ENCODE peak calls at places on chromosomes 12 and 14, in eight cellular contexts. I is fibroblast of the aortic adventitia, S is lung, F is A549, O is psoas muscle, X is fibroblast of mammary gland, P is WERI-Rb-1, M is lower lobe of right lung. Y is an unnamed sample.

GRCh38 chr14:55877942-55878341 is 240.3 kb upstream of the PELI2 start:
- DNase-seq in I (peak), O (no peak), X (peak), P (no peak), F (no peak), M (no peak), S (no peak), Y (peak)

GRCh38 chr12:79687711-79688270 is 3.0 kb downstream of the PAWR start:
- DNase-seq in S (no peak), X (peak), M (no peak), P (no peak), F (no peak), O (no peak), I (peak), Y (no peak)

GRCh38 chr12:60308366-60309000 is 712.7 kb downstream of the SLC16A7 start:
- DNase-seq in O (no peak), M (no peak), P (no peak), S (no peak), F (no peak), X (no peak), I (peak), Y (peak)

GRCh38 chr12:93318720-93319522 is 58.8 kb upstream of the NUDT4 start:
- DNase-seq in P (no peak), M (no peak), S (no peak), X (no peak), F (no peak), I (peak), O (no peak), Y (no peak)

GRCh38 chr12:115569694-115570093 is 707.8 kb downstream of the MED13L start:
- DNase-seq in M (no peak), S (no peak), O (no peak), I (no peak), F (no peak), P (peak), X (no peak), Y (peak)

GRCh38 chr14:66709292-66709691 is 201.3 kb downstream of the GPHN start:
- DNase-seq in S (no peak), X (peak), O (no peak), M (no peak), I (peak), P (no peak), F (no peak), Y (peak)

GRCh38 chr12:108589028-108589839 is 8.7 kb downstream of the TMEM119 start:
- DNase-seq in O (no peak), X (peak), P (no peak), F (no peak), S (no peak), I (peak), M (no peak), Y (peak)

GRCh38 chr12:50117057-50117622 is 5.1 kb downstream of the COX14 start:
- DNase-seq in M (peak), O (no peak), F (no peak), P (no peak), X (no peak), I (no peak), S (peak), Y (no peak)

GRCh38 chr14:85333313-85333712 is 196.6 kb upstream of the FLRT2 start:
- DNase-seq in P (no peak), I (peak), F (no peak), O (no peak), M (no peak), S (no peak), X (peak), Y (peak)

GRCh38 chr14:69226736-69227135 is 33.2 kb upstream of the GALNT16 start:
- DNase-seq in M (no peak), S (no peak), P (no peak), O (no peak), X (no peak), F (no peak), I (no peak), Y (no peak)

GRCh38 chr12:108315486-108316105 is 23.5 kb downstream of the CMKLR1 start:
- DNase-seq in X (no peak), S (no peak), I (no peak), M (no peak), O (no peak), F (no peak), P (no peak), Y (no peak)

GRCh38 chr14:51398898-51399297 is 158.9 kb downstream of the TMX1 start:
- DNase-seq in X (peak), O (peak), P (no peak), S (no peak), I (peak), F (peak), M (no peak), Y (peak)

GRCh38 chr12:93176166-93176565 is 201.6 kb upstream of the NUDT4 start:
- DNase-seq in X (peak), O (no peak), S (no peak), F (no peak), P (no peak), M (no peak), I (peak), Y (peak)

GRCh38 chr12:15443611-15444010 is 121.3 kb downstream of the PTPRO start:
- DNase-seq in X (peak), F (no peak), I (no peak), O (no peak), P (no peak), M (no peak), S (no peak), Y (no peak)

GRCh38 chr12:103858953-103859601 is 18.0 kb upstream of the NT5DC3 start:
- DNase-seq in X (peak), I (peak), F (peak), O (peak), M (no peak), P (no peak), S (peak), Y (peak)

GRCh38 chr14:71693373-71693772 is 238.9 kb upstream of the RGS6 start:
- DNase-seq in F (no peak), X (peak), P (no peak), I (peak), O (no peak), M (no peak), S (no peak), Y (peak)

GRCh38 chr12:83015390-83016225 is 328.9 kb downstream of the TMTC2 start:
- DNase-seq in S (no peak), P (no peak), F (no peak), O (no peak), X (peak), I (no peak), M (no peak), Y (peak)

GRCh38 chr12:111161898-111162297 is 207.0 kb downstream of the PHETA1 start:
- DNase-seq in I (no peak), F (no peak), X (no peak), P (no peak), M (no peak), O (no peak), S (no peak), Y (no peak)

GRCh38 chr14:74978416-74978947 is 23.1 kb upstream of the PGF start:
- DNase-seq in X (no peak), P (no peak), F (no peak), S (no peak), I (no peak), M (no peak), O (no peak), Y (no peak)

GRCh38 chr12:46362895-46363581 is 9.5 kb downstream of the SLC38A2 start:
- DNase-seq in O (no peak), P (no peak), M (no peak), X (peak), F (no peak), S (no peak), I (peak), Y (peak)

GRCh38 chr12:26056335-26056734 is 68.5 kb downstream of the BHLHE41 start:
- DNase-seq in S (no peak), P (no peak), F (no peak), X (peak), O (no peak), M (no peak), I (peak), Y (peak)

GRCh38 chr12:81797100-81797499 is 38.0 kb upstream of the PPFIA2 start:
- DNase-seq in M (no peak), X (peak), F (peak), S (no peak), O (no peak), I (peak), P (no peak), Y (peak)

GRCh38 chr12:116432321-116432750 is 126.8 kb upstream of the MAP1LC3B2 start:
- DNase-seq in F (no peak), X (peak), S (peak), P (no peak), O (no peak), I (peak), M (no peak), Y (peak)

GRCh38 chr12:104496336-104496735 is 39.6 kb downstream of the CHST11 start:
- DNase-seq in X (no peak), F (no peak), M (no peak), P (no peak), S (no peak), O (no peak), I (peak), Y (peak)

GRCh38 chr12:73659802-73660201 is 877.8 kb upstream of the ATXN7L3B start:
- DNase-seq in F (no peak), I (no peak), X (no peak), O (no peak), S (no peak), P (no peak), M (no peak), Y (no peak)

GRCh38 chr12:94873368-94874085 is 130.0 kb downstream of the NDUFA12 start:
- DNase-seq in S (no peak), I (no peak), F (peak), O (peak), P (peak), M (no peak), X (no peak), Y (no peak)
- H3K4me3 ChIP-seq in S (peak), I (no peak), F (peak), O (peak), P (peak), M (peak), X (no peak), Y (peak)

DNA sequence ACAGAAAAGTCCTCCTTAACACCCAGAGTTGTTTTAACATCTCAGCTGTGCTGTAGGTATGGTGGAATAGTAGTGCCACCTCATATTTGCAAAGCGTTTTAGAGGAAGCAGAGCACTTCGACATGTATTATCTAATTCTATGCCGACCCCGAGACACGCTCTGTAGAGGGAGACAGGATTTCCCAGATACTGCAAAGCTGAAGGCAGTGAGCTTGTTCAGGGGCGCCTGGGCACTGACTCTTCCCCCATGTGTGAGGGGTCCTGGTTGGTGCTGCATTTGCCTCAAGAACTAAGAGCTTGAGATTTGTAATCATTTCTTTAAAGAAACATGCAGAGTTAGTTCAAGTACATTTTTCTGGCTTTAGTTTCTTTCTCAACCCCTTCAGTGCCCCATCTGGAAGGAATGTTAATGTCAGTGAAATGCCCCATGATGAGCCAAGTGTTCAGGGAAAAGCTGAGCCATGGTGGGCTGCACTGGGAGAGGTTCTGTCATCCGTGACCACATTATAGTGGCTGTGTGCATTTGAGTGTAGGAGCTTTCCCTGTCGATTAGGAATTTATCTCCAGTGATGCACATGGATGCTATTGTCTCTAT is 66.3 kb downstream of the MBIP start:
- DNase-seq in X (peak), S (no peak), F (no peak), P (no peak), M (no peak), O (no peak), I (peak), Y (peak)
- TF ChIP-seq CTCF in X (peak), S (no peak), F (no peak), P (no peak), M (no peak), O (no peak), I (peak), Y (peak)

GRCh38 chr12:132446535-132447326 is 43.2 kb upstream of the FBRSL1 start:
- DNase-seq in M (no peak), I (no peak), S (no peak), F (no peak), P (peak), X (no peak), O (no peak), Y (no peak)
- H3K4me3 ChIP-seq in M (peak), I (no peak), S (no peak), F (peak), P (no peak), X (peak), O (no peak), Y (no peak)

GRCh38 chr12:1922075-1922709 is 3.7 kb upstream of the CACNA2D4 start:
- DNase-seq in F (no peak), O (no peak), X (no peak), S (peak), P (no peak), I (no peak), M (peak), Y (no peak)
- TF ChIP-seq CTCF in F (no peak), O (no peak), X (no peak), S (no peak), P (no peak), I (no peak), M (no peak), Y (no peak)

GRCh38 chr12:6946920-6947374 is 3.1 kb downstream of the C12orf57 start:
- DNase-seq in P (no peak), O (no peak), M (peak), F (no peak), I (no peak), S (no peak), X (no peak), Y (no peak)

GRCh38 chr12:6944381-6945186 is 762 bp downstream of the C12orf57 start:
- DNase-seq in F (peak), S (peak), X (peak), M (peak), O (peak), I (peak), P (peak), Y (peak)

GRCh38 chr12:6945613-6946012 is 1.8 kb downstream of the C12orf57 start:
- DNase-seq in M (peak), O (peak), F (no peak), I (no peak), P (no peak), X (no peak), S (no peak), Y (no peak)

GRCh38 chr12:6947615-6948014 is 3.5 kb upstream of the PTPN6 start:
- DNase-seq in M (peak), S (no peak), O (peak), I (no peak), F (no peak), X (no peak), P (no peak), Y (no peak)

DNA sequence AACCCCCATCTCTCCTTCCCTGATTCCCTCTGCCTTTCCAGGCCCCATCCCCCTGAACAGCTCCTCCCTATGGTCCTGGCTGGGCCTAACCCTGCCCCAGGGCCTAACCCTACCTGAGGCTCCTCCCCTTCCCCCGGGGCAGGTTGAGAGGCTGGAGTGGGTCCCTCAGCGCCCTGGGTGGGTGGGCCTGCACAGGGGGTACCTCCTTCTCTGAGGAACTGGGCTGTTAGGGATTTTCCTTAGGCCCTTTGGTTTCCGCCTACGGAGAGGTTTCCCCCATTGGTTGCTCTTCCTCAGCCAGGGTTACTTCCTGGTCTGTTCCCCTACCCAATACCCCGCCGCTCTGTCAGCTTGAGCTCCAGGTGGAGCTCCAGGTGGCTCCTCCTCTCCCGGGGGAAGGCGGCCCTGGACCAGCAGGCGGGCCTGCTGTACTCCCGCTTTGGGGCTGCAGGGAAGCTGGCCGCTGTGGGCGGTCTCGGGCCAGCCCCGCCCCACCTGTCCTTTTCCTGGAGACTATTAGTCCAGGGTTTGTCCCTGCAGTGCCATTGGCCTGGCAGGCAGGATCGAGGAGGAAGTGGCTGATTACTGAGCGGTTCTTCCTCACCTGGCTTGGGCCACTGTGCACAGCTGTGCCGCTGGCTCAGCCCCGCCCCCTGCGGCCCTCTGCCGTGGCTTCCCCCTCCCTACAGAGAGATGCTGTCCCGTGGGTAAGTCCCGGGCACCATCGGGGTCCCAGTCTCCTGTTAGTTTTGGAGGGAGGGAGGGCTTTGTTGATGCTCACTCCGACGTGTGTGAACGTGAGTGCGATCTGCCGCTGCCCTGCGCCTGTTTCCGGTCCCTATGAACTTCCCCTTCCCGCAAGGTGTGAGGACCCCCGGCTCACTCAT is 2.5 kb downstream of the C12orf57 start:
- DNase-seq in S (peak), M (peak), F (peak), P (peak), O (peak), X (no peak), I (no peak), Y (no peak)
- H3K4me3 ChIP-seq in S (peak), M (peak), F (peak), P (peak), O (peak), X (no peak), I (no peak), Y (no peak)

DNA sequence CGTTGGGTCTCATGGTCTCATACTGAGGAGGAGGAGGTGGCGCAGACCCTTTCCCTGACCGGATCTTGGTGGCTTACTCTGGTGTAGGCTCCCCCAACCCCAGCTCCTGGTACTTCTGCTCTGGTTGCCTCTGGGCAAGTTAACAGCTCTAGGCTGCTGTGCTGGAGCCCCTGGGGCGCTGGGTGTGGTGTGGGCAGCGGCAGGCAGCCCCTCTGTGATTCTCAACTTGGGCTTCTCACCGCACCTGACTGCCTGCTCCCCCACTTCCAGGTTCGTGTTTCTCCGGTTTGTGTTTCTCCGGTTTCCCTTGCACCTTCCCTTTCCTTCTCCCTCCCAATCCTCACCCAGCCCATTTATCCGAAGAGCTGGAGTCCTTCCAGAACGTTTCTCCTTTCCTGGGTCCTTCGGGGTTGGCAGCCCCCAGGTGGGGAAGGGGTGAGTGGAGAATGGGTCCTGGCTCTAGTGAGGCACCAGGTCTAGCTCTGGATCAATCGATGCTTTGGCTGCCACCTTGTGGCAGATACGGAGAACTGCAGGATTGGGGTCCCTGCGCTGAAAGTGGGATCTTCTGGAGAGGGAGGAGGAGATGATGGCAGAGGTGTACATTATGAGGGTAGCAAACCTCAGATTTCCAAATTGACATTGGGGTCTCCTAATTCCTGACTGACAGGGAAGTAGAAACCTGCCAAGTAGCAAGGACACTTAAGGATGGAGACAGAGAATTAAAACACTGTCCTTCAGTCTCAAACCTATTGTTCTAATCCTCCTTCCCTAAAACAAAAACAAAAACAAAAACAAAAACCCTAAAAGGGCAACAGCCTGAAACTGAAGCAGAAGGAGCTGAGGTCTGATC is 8.3 kb downstream of the CISTR start:
- DNase-seq in O (no peak), S (peak), M (no peak), X (peak), I (peak), P (peak), F (peak), Y (peak)
- TF ChIP-seq CTCF in O (peak), S (peak), M (peak), X (peak), I (peak), P (peak), F (peak), Y (peak)

GRCh38 chr14:77709412-77709811 is 1.5 kb downstream of the SLIRP start:
- DNase-seq in P (no peak), S (no peak), F (no peak), M (no peak), X (no peak), I (no peak), O (no peak), Y (no peak)
- H3K4me3 ChIP-seq in P (no peak), S (no peak), F (peak), M (peak), X (peak), I (peak), O (peak), Y (no peak)

GRCh38 chr12:3669594-3669993 is 83.3 kb downstream of the CRACR2A start:
- DNase-seq in X (no peak), F (no peak), P (no peak), M (no peak), I (no peak), O (no peak), S (no peak), Y (no peak)

GRCh38 chr12:3668479-3669165 is 84.3 kb downstream of the CRACR2A start:
- DNase-seq in F (no peak), I (peak), P (no peak), S (no peak), M (no peak), O (no peak), X (no peak), Y (no peak)

GRCh38 chr12:3670083-3670620 is 82.8 kb downstream of the CRACR2A start:
- DNase-seq in M (no peak), X (no peak), O (no peak), P (no peak), I (no peak), F (no peak), S (no peak), Y (no peak)

GRCh38 chr12:3671330-3672112 is 81.4 kb downstream of the CRACR2A start:
- DNase-seq in I (no peak), X (no peak), F (no peak), M (no peak), P (no peak), S (no peak), O (no peak), Y (no peak)

GRCh38 chr12:3667485-3667884 is 85.4 kb downstream of the CRACR2A start:
- DNase-seq in M (no peak), X (no peak), I (no peak), P (peak), F (no peak), S (no peak), O (no peak), Y (peak)
- TF ChIP-seq CTCF in M (no peak), X (no peak), I (peak), P (peak), F (no peak), S (no peak), O (no peak), Y (peak)

DNA sequence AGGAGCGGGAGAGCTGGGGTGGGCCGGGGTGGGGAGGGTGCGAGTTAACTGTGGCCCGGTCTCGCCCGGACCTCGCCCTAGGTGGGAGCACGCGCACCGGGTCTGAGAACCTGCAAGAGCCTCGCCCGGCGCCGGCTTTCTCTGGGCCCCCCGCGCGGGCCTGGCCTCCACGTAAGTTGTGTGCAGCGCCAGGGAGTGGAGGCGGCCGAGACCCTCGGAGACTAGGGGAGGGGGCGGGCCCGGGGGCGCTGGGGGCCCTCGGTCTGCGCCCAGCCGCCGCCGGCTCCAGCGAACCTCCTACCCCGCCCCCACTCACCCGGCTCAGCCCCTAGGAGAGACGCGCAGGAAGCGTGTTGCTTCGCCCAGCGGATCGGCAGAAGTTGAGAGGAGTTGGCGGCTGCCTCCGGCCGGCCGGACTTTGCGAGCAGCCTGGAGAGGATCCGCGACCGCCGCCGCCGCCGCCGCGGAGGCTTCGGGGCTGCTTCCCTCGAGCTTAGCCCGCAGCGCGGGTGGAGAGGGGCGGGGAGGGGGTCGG is at the start of gene PRMT8:
- DNase-seq in O (no peak), P (peak), X (no peak), I (no peak), M (no peak), S (no peak), F (no peak), Y (no peak)
- H3K4me3 ChIP-seq in O (no peak), P (peak), X (no peak), I (no peak), M (no peak), S (no peak), F (no peak), Y (no peak)

Y was measured in choroid plexus epithelial cell.